ENCODE peak calls at places on chromosomes 3 and 15, in five cellular contexts. T is omental fat pad; X is AG04449; Y is iPS-NIHi11; O is activated CD4-positive, alpha-beta T cell treated with anti-CD3 and anti-CD28 coated beads, Interleukin-2, amount 50 U/mL, for 24 hours. S is an unnamed sample.

GRCh38 chr3:196954832-196955231 is 12.5 kb upstream of the NCBP2 start:
- DNase-seq in T (no peak), X (no peak), Y (no peak), O (no peak), S (no peak)

GRCh38 chr3:53794597-53794996 is 51.6 kb downstream of the CHDH start:
- DNase-seq in T (no peak), X (no peak), Y (no peak), O (no peak), S (peak)

GRCh38 chr3:8709287-8709686 is 24.3 kb upstream of the CAV3 start:
- DNase-seq in T (no peak), X (no peak), Y (peak), O (no peak), S (no peak)

GRCh38 chr3:61829301-61830110 is 268.1 kb downstream of the PTPRG start:
- DNase-seq in T (no peak), X (no peak), Y (no peak), O (no peak), S (no peak)

GRCh38 chr3:57227204-57227929 is at the start of gene APPL1:
- DNase-seq in T (peak), X (peak), Y (peak), O (peak), S (peak)

GRCh38 chr3:55718475-55718874 is 231.4 kb upstream of the WNT5A start:
- DNase-seq in T (no peak), X (no peak), Y (no peak), O (no peak), S (no peak)

GRCh38 chr3:101279765-101280385 is 40.5 kb downstream of the IMPG2 start:
- DNase-seq in T (no peak), X (no peak), Y (no peak), O (no peak), S (no peak)

GRCh38 chr3:89971329-89971728 is 863.9 kb downstream of the EPHA3 start:
- DNase-seq in T (no peak), X (no peak), Y (no peak), O (no peak), S (no peak)

GRCh38 chr3:58566398-58567250 is 10.6 kb downstream of the FAM107A start:
- DNase-seq in T (no peak), X (no peak), Y (no peak), O (no peak), S (no peak)

GRCh38 chr3:141828487-141829284 is 47.8 kb upstream of the ATP1B3 start:
- DNase-seq in T (no peak), X (no peak), Y (peak), O (no peak), S (peak)

GRCh38 chr3:46187876-46188275 is 20.2 kb downstream of the CCR1 start:
- DNase-seq in T (no peak), X (no peak), Y (no peak), O (no peak), S (peak)

GRCh38 chr3:77939726-77940125 is 899.8 kb downstream of the ROBO2 start:
- DNase-seq in T (no peak), X (no peak), Y (no peak), O (no peak), S (no peak)

GRCh38 chr15:64017082-64017588 is 29.1 kb downstream of the DAPK2 start:
- DNase-seq in T (no peak), X (no peak), Y (no peak), O (no peak), S (peak)

GRCh38 chr15:32905481-32905880 is 187.7 kb downstream of the GREM1 start:
- DNase-seq in T (no peak), X (no peak), Y (no peak), O (no peak), S (no peak)

S was measured in epithelial cell of prostate.